ENCODE peak calls at places on chromosomes 13 and 19, in six cellular contexts. One of them, this sample, is unnamed.

GRCh38 chr13:114110091-114110829 is 22.2 kb downstream of the RASA3 start:
- DNase-seq in IMR-90: no peak
- DNase-seq in neuronal stem cell: no peak
- DNase-seq in mesendoderm: peak
- DNase-seq in trophoblast cell: no peak
- DNase-seq in mesenchymal stem cell: peak
- DNase-seq in this sample: peak

GRCh38 chr19:19697589-19697988 is 28.9 kb downstream of the ZNF101 start:
- DNase-seq in IMR-90: no peak
- DNase-seq in neuronal stem cell: no peak
- DNase-seq in mesendoderm: no peak
- DNase-seq in trophoblast cell: no peak
- DNase-seq in mesenchymal stem cell: no peak
- DNase-seq in this sample: no peak

GRCh38 chr19:55958356-55958755 is 10.7 kb downstream of the NLRP8 start:
- DNase-seq in IMR-90: no peak
- DNase-seq in neuronal stem cell: no peak
- DNase-seq in mesendoderm: no peak
- DNase-seq in trophoblast cell: no peak
- DNase-seq in mesenchymal stem cell: no peak
- DNase-seq in this sample: no peak

GRCh38 chr19:27815985-27816384 is 1397.0 kb downstream of the UQCRFS1 start:
- DNase-seq in IMR-90: no peak
- DNase-seq in neuronal stem cell: no peak
- DNase-seq in mesendoderm: no peak
- DNase-seq in trophoblast cell: no peak
- DNase-seq in mesenchymal stem cell: no peak
- DNase-seq in this sample: no peak

GRCh38 chr19:48715276-48715675 is 4.2 kb downstream of the MAMSTR start:
- DNase-seq in IMR-90: no peak
- DNase-seq in neuronal stem cell: no peak
- DNase-seq in mesendoderm: no peak
- DNase-seq in trophoblast cell: no peak
- DNase-seq in mesenchymal stem cell: no peak
- DNase-seq in this sample: no peak

GRCh38 chr13:79497852-79498251 is 16.9 kb downstream of the NDFIP2 start:
- DNase-seq in IMR-90: no peak
- DNase-seq in neuronal stem cell: no peak
- DNase-seq in mesendoderm: no peak
- DNase-seq in trophoblast cell: no peak
- DNase-seq in mesenchymal stem cell: no peak
- DNase-seq in this sample: no peak

GRCh38 chr19:49591731-49592485 is 926 bp downstream of the PRR12 start:
- DNase-seq in IMR-90: peak
- DNase-seq in neuronal stem cell: no peak
- DNase-seq in mesendoderm: peak
- DNase-seq in trophoblast cell: peak
- DNase-seq in mesenchymal stem cell: peak
- DNase-seq in this sample: peak

GRCh38 chr13:23871616-23872220 is 17.5 kb downstream of the MIPEP start:
- DNase-seq in IMR-90: peak
- DNase-seq in neuronal stem cell: no peak
- DNase-seq in mesendoderm: peak
- DNase-seq in trophoblast cell: peak
- DNase-seq in mesenchymal stem cell: peak
- DNase-seq in this sample: no peak

GRCh38 chr13:79735228-79735627 is 254.3 kb downstream of the NDFIP2 start:
- DNase-seq in IMR-90: peak
- DNase-seq in neuronal stem cell: no peak
- DNase-seq in mesendoderm: no peak
- DNase-seq in trophoblast cell: no peak
- DNase-seq in mesenchymal stem cell: peak
- DNase-seq in this sample: no peak

GRCh38 chr19:38360351-38360750 is 14.0 kb upstream of the PSMD8 start:
- DNase-seq in IMR-90: no peak
- DNase-seq in neuronal stem cell: no peak
- DNase-seq in mesendoderm: no peak
- DNase-seq in trophoblast cell: no peak
- DNase-seq in mesenchymal stem cell: no peak
- DNase-seq in this sample: no peak

GRCh38 chr13:113064534-113065405 is 40.8 kb upstream of the F7 start:
- DNase-seq in IMR-90: peak
- DNase-seq in neuronal stem cell: no peak
- DNase-seq in mesendoderm: peak
- DNase-seq in trophoblast cell: peak
- DNase-seq in mesenchymal stem cell: peak
- DNase-seq in this sample: no peak

GRCh38 chr13:27922974-27923612 is 3.3 kb downstream of the PDX1 start:
- DNase-seq in IMR-90: no peak
- DNase-seq in neuronal stem cell: no peak
- DNase-seq in mesendoderm: no peak
- DNase-seq in trophoblast cell: no peak
- DNase-seq in mesenchymal stem cell: no peak
- DNase-seq in this sample: no peak

GRCh38 chr19:16922949-16923348 is 34.1 kb downstream of the F2RL3 start:
- DNase-seq in IMR-90: no peak
- DNase-seq in neuronal stem cell: no peak
- DNase-seq in mesendoderm: no peak
- DNase-seq in trophoblast cell: no peak
- DNase-seq in mesenchymal stem cell: no peak
- DNase-seq in this sample: no peak

GRCh38 chr13:38399540-38399939 is 49.9 kb downstream of the UFM1 start:
- DNase-seq in IMR-90: no peak
- DNase-seq in neuronal stem cell: no peak
- DNase-seq in mesendoderm: no peak
- DNase-seq in trophoblast cell: no peak
- DNase-seq in mesenchymal stem cell: peak
- DNase-seq in this sample: no peak

GRCh38 chr13:101530293-101530692 is 77.8 kb downstream of the ITGBL1 start:
- DNase-seq in IMR-90: peak
- DNase-seq in neuronal stem cell: no peak
- DNase-seq in mesendoderm: no peak
- DNase-seq in trophoblast cell: no peak
- DNase-seq in mesenchymal stem cell: no peak
- DNase-seq in this sample: no peak

GRCh38 chr19:14476663-14477401 is 1.7 kb upstream of the PTGER1 start:
- DNase-seq in IMR-90: peak
- DNase-seq in neuronal stem cell: no peak
- DNase-seq in mesendoderm: peak
- DNase-seq in trophoblast cell: peak
- DNase-seq in mesenchymal stem cell: peak
- DNase-seq in this sample: no peak

GRCh38 chr19:49151339-49152217 is 3.6 kb downstream of the HRC start:
- DNase-seq in IMR-90: peak
- DNase-seq in neuronal stem cell: no peak
- DNase-seq in mesendoderm: peak
- DNase-seq in trophoblast cell: peak
- DNase-seq in mesenchymal stem cell: peak
- DNase-seq in this sample: peak

GRCh38 chr13:104510422-104510821 is 1444.2 kb upstream of the SLC10A2 start:
- DNase-seq in IMR-90: no peak
- DNase-seq in neuronal stem cell: no peak
- DNase-seq in mesendoderm: no peak
- DNase-seq in trophoblast cell: no peak
- DNase-seq in mesenchymal stem cell: no peak
- DNase-seq in this sample: no peak

GRCh38 chr19:47421244-47421786 is 2.0 kb upstream of the MEIS3 start:
- DNase-seq in IMR-90: no peak
- DNase-seq in neuronal stem cell: no peak
- DNase-seq in mesendoderm: no peak
- DNase-seq in trophoblast cell: no peak
- DNase-seq in mesenchymal stem cell: no peak
- DNase-seq in this sample: no peak

GRCh38 chr13:105735269-105735668 is 800.2 kb downstream of the EFNB2 start:
- DNase-seq in IMR-90: no peak
- DNase-seq in neuronal stem cell: no peak
- DNase-seq in mesendoderm: no peak
- DNase-seq in trophoblast cell: no peak
- DNase-seq in mesenchymal stem cell: peak
- DNase-seq in this sample: no peak

GRCh38 chr19:17370026-17370587 is 7.0 kb downstream of the PLVAP start:
- DNase-seq in IMR-90: peak
- DNase-seq in neuronal stem cell: no peak
- DNase-seq in mesendoderm: no peak
- DNase-seq in trophoblast cell: peak
- DNase-seq in mesenchymal stem cell: peak
- DNase-seq in this sample: no peak

DNA sequence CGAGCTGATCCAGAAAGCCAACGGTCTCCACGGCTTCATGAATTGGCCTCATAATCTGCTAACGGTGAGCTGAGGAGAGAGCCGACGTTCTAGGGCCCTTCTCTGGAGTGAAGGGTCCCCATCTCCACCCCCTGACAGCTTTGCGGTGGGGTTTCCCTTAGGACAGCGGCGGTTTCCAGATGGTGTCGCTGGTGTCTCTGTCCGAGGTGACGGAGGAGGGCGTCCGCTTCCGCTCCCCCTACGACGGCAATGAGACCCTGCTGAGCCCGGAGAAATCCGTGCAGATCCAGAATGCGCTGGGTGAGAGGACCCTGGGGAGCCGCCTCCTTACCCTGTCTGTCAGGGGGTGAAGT is 692 bp downstream of the QTRT1 start:
- DNase-seq in IMR-90: no peak
- DNase-seq in neuronal stem cell: peak
- DNase-seq in mesendoderm: peak
- DNase-seq in trophoblast cell: no peak
- DNase-seq in mesenchymal stem cell: peak
- DNase-seq in this sample: peak
- H3K23ac ChIP-seq in IMR-90: peak
- H3K23ac ChIP-seq in neuronal stem cell: peak
- H3K23ac ChIP-seq in mesendoderm: no peak
- H3K23ac ChIP-seq in trophoblast cell: no peak
- H3K23ac ChIP-seq in mesenchymal stem cell: no peak
- H3K23ac ChIP-seq in this sample: no peak

GRCh38 chr19:2811735-2812413 is 7.8 kb upstream of the ZNF554 start:
- DNase-seq in IMR-90: no peak
- DNase-seq in neuronal stem cell: no peak
- DNase-seq in mesendoderm: no peak
- DNase-seq in trophoblast cell: no peak
- DNase-seq in mesenchymal stem cell: no peak
- DNase-seq in this sample: no peak

GRCh38 chr19:2810141-2811091 is 9.3 kb upstream of the ZNF554 start:
- DNase-seq in IMR-90: no peak
- DNase-seq in neuronal stem cell: no peak
- DNase-seq in mesendoderm: no peak
- DNase-seq in trophoblast cell: no peak
- DNase-seq in mesenchymal stem cell: no peak
- DNase-seq in this sample: no peak

GRCh38 chr19:2809387-2810140 is 10.1 kb upstream of the ZNF554 start:
- DNase-seq in IMR-90: no peak
- DNase-seq in neuronal stem cell: no peak
- DNase-seq in mesendoderm: no peak
- DNase-seq in trophoblast cell: no peak
- DNase-seq in mesenchymal stem cell: no peak
- DNase-seq in this sample: no peak

GRCh38 chr19:2812414-2813234 is 7.0 kb upstream of the ZNF554 start:
- DNase-seq in IMR-90: no peak
- DNase-seq in neuronal stem cell: no peak
- DNase-seq in mesendoderm: no peak
- DNase-seq in trophoblast cell: no peak
- DNase-seq in mesenchymal stem cell: no peak
- DNase-seq in this sample: no peak

DNA sequence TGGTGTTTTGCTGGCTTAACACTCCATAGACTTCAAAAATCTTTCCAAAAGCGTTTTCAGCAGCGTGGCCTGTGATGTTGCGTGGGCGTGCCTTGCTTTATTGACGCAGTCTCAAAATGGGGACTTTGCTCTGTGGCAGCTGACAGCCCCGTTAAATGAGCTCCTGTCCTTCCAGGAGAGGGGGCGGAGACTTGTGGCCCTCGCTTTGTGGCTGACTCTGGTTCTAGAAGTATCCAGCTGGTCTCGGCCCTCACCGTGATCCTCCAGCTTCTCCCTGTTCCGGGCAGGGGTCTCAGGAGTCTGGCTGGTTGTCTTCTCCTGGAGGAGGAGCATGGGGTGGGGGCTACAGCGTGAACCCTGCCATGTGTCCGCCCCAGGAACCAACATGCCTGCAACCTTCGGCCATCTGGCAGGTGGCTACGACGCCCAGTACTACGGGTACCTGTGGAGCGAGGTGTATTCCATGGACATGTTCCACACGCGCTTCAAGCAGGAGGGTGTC is 8.4 kb upstream of the ZNF554 start:
- DNase-seq in IMR-90: no peak
- DNase-seq in neuronal stem cell: no peak
- DNase-seq in mesendoderm: no peak
- DNase-seq in trophoblast cell: no peak
- DNase-seq in mesenchymal stem cell: no peak
- DNase-seq in this sample: no peak
- H3K18ac ChIP-seq in IMR-90: no peak
- H3K18ac ChIP-seq in neuronal stem cell: no peak
- H3K18ac ChIP-seq in mesendoderm: no peak
- H3K18ac ChIP-seq in trophoblast cell: no peak
- H3K18ac ChIP-seq in mesenchymal stem cell: no peak
- H3K18ac ChIP-seq in this sample: no peak

DNA sequence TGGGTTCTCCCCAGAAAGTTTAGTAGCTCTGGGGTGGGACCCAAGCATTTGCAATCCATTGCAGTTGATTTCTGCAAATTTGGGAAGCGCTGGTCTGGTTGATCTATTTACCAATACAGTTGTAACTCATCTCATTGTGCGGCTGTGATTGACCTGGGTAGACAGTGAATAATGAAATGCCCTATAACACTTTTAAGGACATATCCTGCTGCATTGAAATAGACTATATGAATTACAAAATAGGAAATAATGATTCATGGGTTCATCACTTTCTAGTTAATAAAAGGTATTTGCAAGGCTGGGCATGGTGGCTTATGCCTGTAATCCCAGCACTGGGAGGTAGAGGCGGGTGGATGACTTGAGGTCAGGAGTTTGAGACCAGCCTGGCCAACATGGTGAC is 59.0 kb upstream of the FARP1 start:
- DNase-seq in IMR-90: peak
- DNase-seq in neuronal stem cell: no peak
- DNase-seq in mesendoderm: no peak
- DNase-seq in trophoblast cell: no peak
- DNase-seq in mesenchymal stem cell: no peak
- DNase-seq in this sample: no peak
- H3K23ac ChIP-seq in IMR-90: no peak
- H3K23ac ChIP-seq in neuronal stem cell: no peak
- H3K23ac ChIP-seq in mesendoderm: no peak
- H3K23ac ChIP-seq in trophoblast cell: no peak
- H3K23ac ChIP-seq in mesenchymal stem cell: no peak
- H3K23ac ChIP-seq in this sample: no peak

GRCh38 chr19:1105217-1105872 is 1.6 kb downstream of the GPX4 start:
- DNase-seq in IMR-90: peak
- DNase-seq in neuronal stem cell: no peak
- DNase-seq in mesendoderm: no peak
- DNase-seq in trophoblast cell: peak
- DNase-seq in mesenchymal stem cell: peak
- DNase-seq in this sample: no peak

GRCh38 chr19:1101337-1101698 is 2.5 kb upstream of the GPX4 start:
- DNase-seq in IMR-90: no peak
- DNase-seq in neuronal stem cell: no peak
- DNase-seq in mesendoderm: peak
- DNase-seq in trophoblast cell: no peak
- DNase-seq in mesenchymal stem cell: no peak
- DNase-seq in this sample: no peak

GRCh38 chr19:1104452-1105216 is 840 bp downstream of the GPX4 start:
- DNase-seq in IMR-90: peak
- DNase-seq in neuronal stem cell: peak
- DNase-seq in mesendoderm: peak
- DNase-seq in trophoblast cell: peak
- DNase-seq in mesenchymal stem cell: peak
- DNase-seq in this sample: peak

GRCh38 chr19:1103691-1104451 is at the start of gene GPX4:
- DNase-seq in IMR-90: peak
- DNase-seq in neuronal stem cell: peak
- DNase-seq in mesendoderm: peak
- DNase-seq in trophoblast cell: peak
- DNase-seq in mesenchymal stem cell: peak
- DNase-seq in this sample: peak

GRCh38 chr19:1102407-1103106 is 1.2 kb upstream of the GPX4 start:
- DNase-seq in IMR-90: peak
- DNase-seq in neuronal stem cell: no peak
- DNase-seq in mesendoderm: peak
- DNase-seq in trophoblast cell: peak
- DNase-seq in mesenchymal stem cell: peak
- DNase-seq in this sample: no peak
- H3K18ac ChIP-seq in IMR-90: peak
- H3K18ac ChIP-seq in neuronal stem cell: peak
- H3K18ac ChIP-seq in mesendoderm: no peak
- H3K18ac ChIP-seq in trophoblast cell: peak
- H3K18ac ChIP-seq in mesenchymal stem cell: peak
- H3K18ac ChIP-seq in this sample: no peak

This sample was measured in H9.